ENCODE peak calls at places on chromosomes 4 and X, in eight cellular contexts. E, P, L, W, Z, A, H and K are unnamed samples.

GRCh38 chr4:132982151-132982550 is 166.9 kb upstream of the PCDH10 start:
- DNase-seq in E (no peak), P (no peak), L (no peak), W (no peak), Z (no peak), A (peak), H (no peak), K (no peak)

GRCh38 chr4:109206610-109207009 is 95.8 kb downstream of the COL25A1 start:
- DNase-seq in E (no peak), P (no peak), L (no peak), W (no peak), Z (no peak), A (no peak), H (no peak), K (no peak)

GRCh38 chrX:120647127-120647526 is 17.3 kb upstream of the C1GALT1C1 start:
- DNase-seq in E (peak), P (no peak), L (no peak), W (no peak), Z (no peak), A (peak), H (no peak), K (no peak)

GRCh38 chr4:55008166-55009056 is 117.0 kb downstream of the KDR start:
- DNase-seq in E (no peak), P (peak), L (no peak), W (no peak), Z (no peak), A (peak), H (peak), K (no peak)

GRCh38 chr4:56640907-56641493 is 40.1 kb downstream of the HOPX start:
- DNase-seq in E (no peak), P (no peak), L (no peak), W (peak), Z (no peak), A (no peak), H (peak), K (no peak)

GRCh38 chr4:116796022-116796421 is 289.4 kb downstream of the TRAM1L1 start:
- DNase-seq in E (no peak), P (no peak), L (no peak), W (no peak), Z (no peak), A (no peak), H (no peak), K (no peak)

GRCh38 chr4:162634390-162634789 is 470.6 kb upstream of the FSTL5 start:
- DNase-seq in E (no peak), P (no peak), L (no peak), W (no peak), Z (no peak), A (no peak), H (no peak), K (no peak)

GRCh38 chr4:88928852-88929251 is 128.1 kb downstream of the FAM13A start:
- DNase-seq in E (peak), P (no peak), L (no peak), W (no peak), Z (no peak), A (peak), H (no peak), K (no peak)

GRCh38 chrX:34382416-34382815 is 250.3 kb upstream of the FAM47A start:
- DNase-seq in E (peak), P (no peak), L (no peak), W (no peak), Z (no peak), A (peak), H (peak), K (no peak)

GRCh38 chrX:30654989-30655607 is 1.9 kb downstream of the GK start:
- DNase-seq in E (no peak), P (no peak), L (no peak), W (no peak), Z (no peak), A (peak), H (peak), K (no peak)